ENCODE peak calls at places on chromosome 1, in five cellular contexts. P is omental fat pad, Y is psoas muscle, R is tibial artery, J is type B pancreatic cell. V is an unnamed sample.

GRCh38 chr1:26833432-26834405 is 7.2 kb downstream of the ZDHHC18 start:
- DNase-seq in P (no peak), Y (peak), R (no peak), J (no peak), V (no peak)

GRCh38 chr1:202193614-202194327 is at the start of gene LGR6:
- DNase-seq in P (no peak), Y (no peak), R (no peak), J (no peak), V (no peak)

GRCh38 chr1:71196685-71197084 is 115.8 kb upstream of the ZRANB2 start:
- DNase-seq in P (no peak), Y (no peak), R (no peak), J (no peak), V (no peak)

GRCh38 chr1:163544441-163544840 is 222.7 kb downstream of the NUF2 start:
- DNase-seq in P (no peak), Y (no peak), R (no peak), J (no peak), V (no peak)

GRCh38 chr1:34918609-34919561 is 10.6 kb downstream of the DLGAP3 start:
- DNase-seq in P (no peak), Y (peak), R (no peak), J (peak), V (no peak)

GRCh38 chr1:62530516-62531154 is 66.7 kb upstream of the ANGPTL3 start:
- DNase-seq in P (no peak), Y (no peak), R (no peak), J (no peak), V (no peak)

GRCh38 chr1:60878323-60878722 is 204.0 kb upstream of the NFIA start:
- DNase-seq in P (no peak), Y (no peak), R (no peak), J (no peak), V (no peak)

GRCh38 chr1:51990478-51990965 is at the start of gene RAB3B:
- DNase-seq in P (peak), Y (peak), R (peak), J (peak), V (peak)

GRCh38 chr1:17183388-17184160 is 21.4 kb upstream of the PADI1 start:
- DNase-seq in P (no peak), Y (no peak), R (no peak), J (peak), V (no peak)

GRCh38 chr1:117664314-117664713 is 58.5 kb downstream of the TENT5C start:
- DNase-seq in P (no peak), Y (no peak), R (no peak), J (no peak), V (no peak)

GRCh38 chr1:38541223-38541622 is 318.3 kb downstream of the RRAGC start:
- DNase-seq in P (no peak), Y (no peak), R (no peak), J (no peak), V (no peak)

GRCh38 chr1:86084998-86085397 is 71.6 kb downstream of the COL24A1 start:
- DNase-seq in P (no peak), Y (no peak), R (no peak), J (no peak), V (no peak)

GRCh38 chr1:213443415-213443814 is 392.4 kb downstream of the RPS6KC1 start:
- DNase-seq in P (no peak), Y (no peak), R (no peak), J (no peak), V (no peak)

GRCh38 chr1:161195171-161195570 is 3.7 kb downstream of the ADAMTS4 start:
- DNase-seq in P (no peak), Y (no peak), R (no peak), J (no peak), V (no peak)

GRCh38 chr1:10168912-10169514 is 41.4 kb upstream of the KIF1B start:
- DNase-seq in P (no peak), Y (no peak), R (peak), J (no peak), V (no peak)

GRCh38 chr1:6456800-6457466 is 9.0 kb downstream of the TNFRSF25 start:
- DNase-seq in P (no peak), Y (no peak), R (no peak), J (no peak), V (no peak)

GRCh38 chr1:206455320-206455680 is 15.0 kb upstream of the IKBKE start:
- DNase-seq in P (no peak), Y (no peak), R (no peak), J (no peak), V (no peak)

GRCh38 chr1:169426174-169426716 is 1.0 kb downstream of the CCDC181 start:
- DNase-seq in P (no peak), Y (no peak), R (no peak), J (no peak), V (no peak)

GRCh38 chr1:217734973-217735372 is 103.8 kb downstream of the SPATA17 start:
- DNase-seq in P (no peak), Y (no peak), R (no peak), J (no peak), V (no peak)

GRCh38 chr1:1033009-1033587 is 13.2 kb downstream of the AGRN start:
- DNase-seq in P (peak), Y (peak), R (no peak), J (peak), V (peak)

GRCh38 chr1:162003061-162003824 is 20.4 kb downstream of the OLFML2B start:
- DNase-seq in P (peak), Y (peak), R (peak), J (no peak), V (no peak)

GRCh38 chr1:114745351-114745750 is 12.4 kb downstream of the CSDE1 start:
- DNase-seq in P (no peak), Y (no peak), R (no peak), J (no peak), V (no peak)

GRCh38 chr1:59945790-59946189 is 19.2 kb upstream of the CYP2J2 start:
- DNase-seq in P (no peak), Y (no peak), R (no peak), J (no peak), V (no peak)

GRCh38 chr1:6871300-6871972 is 86.2 kb downstream of the CAMTA1 start:
- DNase-seq in P (no peak), Y (no peak), R (no peak), J (no peak), V (no peak)

GRCh38 chr1:61222240-61222639 is 139.9 kb downstream of the NFIA start:
- DNase-seq in P (no peak), Y (no peak), R (no peak), J (no peak), V (no peak)

GRCh38 chr1:14956579-14957195 is 196.9 kb upstream of the TMEM51 start:
- DNase-seq in P (no peak), Y (no peak), R (no peak), J (no peak), V (no peak)

GRCh38 chr1:17551755-17552234 is 12.3 kb downstream of the ARHGEF10L start:
- DNase-seq in P (no peak), Y (no peak), R (peak), J (no peak), V (no peak)

GRCh38 chr1:8412183-8412831 is 94.4 kb downstream of the SLC45A1 start:
- DNase-seq in P (no peak), Y (no peak), R (peak), J (no peak), V (no peak)

GRCh38 chr1:184685116-184685515 is 69.5 kb downstream of the EDEM3 start:
- DNase-seq in P (no peak), Y (no peak), R (no peak), J (no peak), V (no peak)

GRCh38 chr1:1442069-1442770 is 6.7 kb downstream of the VWA1 start:
- DNase-seq in P (no peak), Y (no peak), R (peak), J (no peak), V (no peak)

GRCh38 chr1:48036693-48037386 is 39.7 kb upstream of the TRABD2B start:
- DNase-seq in P (no peak), Y (no peak), R (peak), J (no peak), V (no peak)

DNA sequence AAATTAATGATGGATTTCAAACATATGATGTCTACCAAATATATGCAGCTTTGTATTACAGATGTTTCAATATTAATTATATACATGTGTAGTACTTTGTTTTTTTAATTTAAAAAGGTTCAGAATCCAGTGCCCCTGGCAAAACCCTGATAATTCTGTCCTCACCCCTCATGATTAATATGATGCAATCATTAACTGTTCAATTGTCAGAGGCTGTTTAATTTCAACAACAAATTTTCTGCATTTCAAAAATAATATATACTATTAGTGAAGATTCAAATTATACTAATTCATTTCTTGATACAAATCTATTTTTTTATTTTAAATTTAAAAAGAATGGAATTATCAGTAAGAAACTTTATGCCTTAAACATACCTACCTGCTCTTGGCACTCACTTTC is 162.6 kb downstream of the HHIPL2 start:
- DNase-seq in P (no peak), Y (no peak), R (no peak), J (no peak), V (no peak)
- TF ChIP-seq CTCF in P (no peak), Y (no peak), R (no peak), J (no peak), V (no peak)

DNA sequence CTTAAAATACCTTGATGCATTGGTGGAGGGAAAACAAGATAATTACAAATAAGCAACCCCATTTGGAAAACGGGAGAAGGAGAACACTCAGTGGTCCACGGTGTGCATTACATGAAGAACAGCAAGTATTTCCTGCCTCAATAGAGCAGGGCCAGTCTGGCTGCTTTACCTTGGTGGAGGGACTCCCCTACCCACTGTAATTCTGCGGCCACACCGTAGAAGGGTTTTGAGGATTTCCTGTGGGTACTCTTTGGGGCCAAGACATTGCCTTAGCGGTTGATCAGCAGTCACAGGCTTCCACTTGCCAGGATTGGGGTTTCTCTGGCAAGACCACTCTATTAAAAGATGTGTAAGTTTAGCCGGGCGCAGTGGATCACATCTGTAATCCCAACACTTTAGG is 16.3 kb upstream of the TMEM54 start:
- DNase-seq in P (no peak), Y (no peak), R (no peak), J (no peak), V (no peak)
- TF ChIP-seq CTCF in P (no peak), Y (no peak), R (no peak), J (no peak), V (no peak)

GRCh38 chr1:83545450-83545849 is 453.5 kb downstream of the TTLL7 start:
- DNase-seq in P (no peak), Y (no peak), R (no peak), J (no peak), V (no peak)
- TF ChIP-seq CTCF in P (no peak), Y (no peak), R (no peak), J (peak), V (no peak)

GRCh38 chr1:22052115-22053017 is at the start of gene CDC42:
- DNase-seq in P (peak), Y (peak), R (peak), J (peak), V (peak)

GRCh38 chr1:22051607-22052114 is 848 bp upstream of the CDC42 start:
- DNase-seq in P (no peak), Y (no peak), R (no peak), J (no peak), V (no peak)

GRCh38 chr1:22053861-22054770 is 1.6 kb downstream of the CDC42 start:
- DNase-seq in P (no peak), Y (no peak), R (no peak), J (no peak), V (no peak)

GRCh38 chr1:22055463-22055862 is 3.0 kb downstream of the CDC42 start:
- DNase-seq in P (no peak), Y (no peak), R (no peak), J (peak), V (no peak)

GRCh38 chr1:22053018-22053860 is 730 bp downstream of the CDC42 start:
- DNase-seq in P (no peak), Y (peak), R (peak), J (peak), V (peak)
- TF ChIP-seq CTCF in P (no peak), Y (no peak), R (no peak), J (no peak), V (no peak)

GRCh38 chr1:88074661-88075060 is 609.4 kb upstream of the PKN2 start:
- DNase-seq in P (no peak), Y (no peak), R (no peak), J (no peak), V (no peak)

GRCh38 chr1:88075813-88076212 is 608.3 kb upstream of the PKN2 start:
- DNase-seq in P (no peak), Y (no peak), R (no peak), J (no peak), V (no peak)

GRCh38 chr1:88080875-88081274 is 603.2 kb upstream of the PKN2 start:
- DNase-seq in P (no peak), Y (no peak), R (no peak), J (no peak), V (no peak)

GRCh38 chr1:88079036-88079435 is 605.0 kb upstream of the PKN2 start:
- DNase-seq in P (no peak), Y (no peak), R (no peak), J (no peak), V (no peak)
- TF ChIP-seq CTCF in P (no peak), Y (peak), R (no peak), J (peak), V (peak)

GRCh38 chr1:32107742-32108661 is at the start of gene KPNA6:
- DNase-seq in P (peak), Y (peak), R (peak), J (peak), V (peak)
- TF ChIP-seq CTCF in P (no peak), Y (no peak), R (no peak), J (no peak), V (no peak)

GRCh38 chr1:3618904-3619671 is 5.7 kb upstream of the TPRG1L start:
- DNase-seq in P (peak), Y (peak), R (peak), J (no peak), V (no peak)
- TF ChIP-seq CTCF in P (no peak), Y (peak), R (peak), J (peak), V (peak)

GRCh38 chr1:234478481-234479309 is at the start of gene TARBP1:
- DNase-seq in P (no peak), Y (peak), R (peak), J (peak), V (peak)

GRCh38 chr1:234479866-234480265 is 887 bp upstream of the TARBP1 start:
- DNase-seq in P (no peak), Y (no peak), R (no peak), J (no peak), V (no peak)

GRCh38 chr1:234477373-234478151 is 1.4 kb downstream of the TARBP1 start:
- DNase-seq in P (no peak), Y (no peak), R (no peak), J (no peak), V (no peak)

GRCh38 chr1:234479310-234479559 is 256 bp upstream of the TARBP1 start:
- DNase-seq in P (no peak), Y (no peak), R (no peak), J (no peak), V (no peak)

GRCh38 chr1:234478152-234478480 is 863 bp downstream of the TARBP1 start:
- DNase-seq in P (no peak), Y (no peak), R (peak), J (peak), V (peak)
- TF ChIP-seq CTCF in P (no peak), Y (no peak), R (no peak), J (no peak), V (no peak)

GRCh38 chr1:205142105-205142475 is 20.3 kb upstream of the RBBP5 start:
- DNase-seq in P (no peak), Y (no peak), R (no peak), J (no peak), V (no peak)
- TF ChIP-seq CTCF in P (no peak), Y (no peak), R (no peak), J (no peak), V (no peak)

DNA sequence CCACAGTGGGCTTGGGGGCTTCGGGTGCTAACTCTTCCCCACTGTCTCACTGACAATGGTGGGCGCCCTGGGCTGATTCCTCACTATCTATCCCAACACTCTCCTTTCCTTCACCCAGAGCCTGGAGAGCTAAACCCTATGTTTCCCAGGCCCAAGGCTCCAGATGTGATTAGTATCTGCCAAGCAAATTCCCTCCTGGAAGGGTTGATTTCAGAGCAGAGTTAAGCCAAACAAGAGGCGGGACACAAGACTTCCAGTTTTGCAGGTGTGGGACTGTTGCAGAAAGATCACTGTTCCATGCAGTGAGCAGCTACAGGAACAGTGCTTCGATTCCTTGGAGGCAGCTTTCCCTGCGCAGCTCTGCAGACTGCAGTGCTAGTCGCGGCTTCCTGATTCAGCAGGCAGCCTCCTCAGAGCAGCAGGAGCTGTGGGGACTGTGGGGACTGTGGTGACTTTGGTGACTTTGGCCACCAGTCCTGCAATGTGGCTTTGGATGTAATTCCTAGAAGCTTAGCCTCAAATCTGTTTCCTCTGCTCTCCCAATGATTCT is 168.4 kb downstream of the RHOU start:
- DNase-seq in P (no peak), Y (no peak), R (no peak), J (no peak), V (no peak)
- TF ChIP-seq CTCF in P (no peak), Y (no peak), R (no peak), J (no peak), V (no peak)

V was measured in mesothelial cell of epicardium.